ENCODE peak calls at places on chromosomes 5 and 9, in six cellular contexts. One of them, this sample, is unnamed. For H3K27me3, the result is how much of the 10 kb centered on the place peaks cover.

GRCh38 chr5:119532637-119533036 is 80.3 kb downstream of the HSD17B4 start:
- DNase-seq in PC-9: no peak
- DNase-seq in cardiac muscle cell: no peak
- DNase-seq in bronchial epithelial cell: no peak
- DNase-seq in dorsolateral prefrontal cortex: no peak
- DNase-seq in uterus: no peak
- DNase-seq in this sample: no peak

GRCh38 chr5:122738088-122738487 is 36.8 kb upstream of the SNX2 start:
- DNase-seq in dorsolateral prefrontal cortex: no peak
- DNase-seq in bronchial epithelial cell: peak
- DNase-seq in cardiac muscle cell: no peak
- DNase-seq in uterus: no peak
- DNase-seq in PC-9: peak
- DNase-seq in this sample: no peak

GRCh38 chr5:90967851-90968250 is 409.3 kb downstream of the ADGRV1 start:
- DNase-seq in bronchial epithelial cell: no peak
- DNase-seq in cardiac muscle cell: no peak
- DNase-seq in dorsolateral prefrontal cortex: no peak
- DNase-seq in PC-9: no peak
- DNase-seq in uterus: no peak
- DNase-seq in this sample: no peak

GRCh38 chr5:80977764-80978163 is 17.6 kb downstream of the RASGRF2 start:
- DNase-seq in bronchial epithelial cell: no peak
- DNase-seq in cardiac muscle cell: no peak
- DNase-seq in uterus: no peak
- DNase-seq in dorsolateral prefrontal cortex: no peak
- DNase-seq in PC-9: no peak
- DNase-seq in this sample: no peak

GRCh38 chr9:78369644-78370219 is 72.8 kb downstream of the PSAT1 start:
- DNase-seq in PC-9: no peak
- DNase-seq in dorsolateral prefrontal cortex: peak
- DNase-seq in cardiac muscle cell: peak
- DNase-seq in bronchial epithelial cell: peak
- DNase-seq in uterus: peak
- DNase-seq in this sample: peak

GRCh38 chr5:119359737-119360413 is 4.1 kb downstream of the TNFAIP8 start:
- DNase-seq in cardiac muscle cell: no peak
- DNase-seq in uterus: no peak
- DNase-seq in dorsolateral prefrontal cortex: no peak
- DNase-seq in PC-9: peak
- DNase-seq in bronchial epithelial cell: peak
- DNase-seq in this sample: no peak

GRCh38 chr9:131682261-131682660 is 57.6 kb downstream of the RAPGEF1 start:
- DNase-seq in dorsolateral prefrontal cortex: no peak
- DNase-seq in cardiac muscle cell: no peak
- DNase-seq in bronchial epithelial cell: no peak
- DNase-seq in PC-9: no peak
- DNase-seq in uterus: no peak
- DNase-seq in this sample: no peak

GRCh38 chr9:23321049-23321448 is 505.0 kb downstream of the ELAVL2 start:
- DNase-seq in cardiac muscle cell: no peak
- DNase-seq in dorsolateral prefrontal cortex: no peak
- DNase-seq in bronchial epithelial cell: no peak
- DNase-seq in PC-9: no peak
- DNase-seq in uterus: no peak
- DNase-seq in this sample: no peak

GRCh38 chr9:99437145-99437544 is 215.1 kb downstream of the SEC61B start:
- DNase-seq in cardiac muscle cell: no peak
- DNase-seq in PC-9: no peak
- DNase-seq in uterus: no peak
- DNase-seq in bronchial epithelial cell: no peak
- DNase-seq in dorsolateral prefrontal cortex: no peak
- DNase-seq in this sample: no peak

GRCh38 chr9:98707158-98708102 is 1.3 kb downstream of the GABBR2 start:
- DNase-seq in bronchial epithelial cell: peak
- DNase-seq in cardiac muscle cell: peak
- DNase-seq in uterus: no peak
- DNase-seq in PC-9: peak
- DNase-seq in dorsolateral prefrontal cortex: no peak
- DNase-seq in this sample: no peak

GRCh38 chr5:139149477-139150199 is 48.5 kb downstream of the SIL1 start:
- DNase-seq in uterus: no peak
- DNase-seq in PC-9: peak
- DNase-seq in cardiac muscle cell: peak
- DNase-seq in dorsolateral prefrontal cortex: no peak
- DNase-seq in bronchial epithelial cell: no peak
- DNase-seq in this sample: no peak

GRCh38 chr5:89320441-89320840 is 437.5 kb upstream of the MEF2C start:
- DNase-seq in cardiac muscle cell: no peak
- DNase-seq in PC-9: no peak
- DNase-seq in bronchial epithelial cell: no peak
- DNase-seq in dorsolateral prefrontal cortex: no peak
- DNase-seq in uterus: no peak
- DNase-seq in this sample: no peak

GRCh38 chr5:84290673-84291072 is 94.0 kb downstream of the EDIL3 start:
- DNase-seq in dorsolateral prefrontal cortex: no peak
- DNase-seq in PC-9: no peak
- DNase-seq in bronchial epithelial cell: no peak
- DNase-seq in cardiac muscle cell: no peak
- DNase-seq in uterus: no peak
- DNase-seq in this sample: no peak

GRCh38 chr9:129330711-129331279 is 152.7 kb upstream of the IER5L start:
- DNase-seq in PC-9: no peak
- DNase-seq in dorsolateral prefrontal cortex: no peak
- DNase-seq in cardiac muscle cell: peak
- DNase-seq in uterus: no peak
- DNase-seq in bronchial epithelial cell: no peak
- DNase-seq in this sample: no peak

GRCh38 chr5:137862251-137862650 is 5.4 kb upstream of the MYOT start:
- DNase-seq in uterus: no peak
- DNase-seq in bronchial epithelial cell: no peak
- DNase-seq in cardiac muscle cell: no peak
- DNase-seq in PC-9: no peak
- DNase-seq in dorsolateral prefrontal cortex: no peak
- DNase-seq in this sample: no peak

GRCh38 chr9:106731910-106732309 is 131.1 kb upstream of the ZNF462 start:
- DNase-seq in cardiac muscle cell: no peak
- DNase-seq in uterus: no peak
- DNase-seq in dorsolateral prefrontal cortex: no peak
- DNase-seq in bronchial epithelial cell: no peak
- DNase-seq in PC-9: no peak
- DNase-seq in this sample: no peak

GRCh38 chr5:112002368-112002767 is 245.4 kb upstream of the NREP start:
- DNase-seq in dorsolateral prefrontal cortex: no peak
- DNase-seq in bronchial epithelial cell: no peak
- DNase-seq in PC-9: no peak
- DNase-seq in cardiac muscle cell: no peak
- DNase-seq in uterus: no peak
- DNase-seq in this sample: no peak

GRCh38 chr5:10563940-10564837 is at the start of gene ANKRD33B:
- DNase-seq in bronchial epithelial cell: no peak
- DNase-seq in dorsolateral prefrontal cortex: no peak
- DNase-seq in PC-9: peak
- DNase-seq in uterus: peak
- DNase-seq in cardiac muscle cell: peak
- DNase-seq in this sample: peak

GRCh38 chr9:91900057-91900816 is 49.8 kb downstream of the ROR2 start:
- DNase-seq in bronchial epithelial cell: no peak
- DNase-seq in uterus: peak
- DNase-seq in cardiac muscle cell: peak
- DNase-seq in dorsolateral prefrontal cortex: no peak
- DNase-seq in PC-9: no peak
- DNase-seq in this sample: no peak

DNA sequence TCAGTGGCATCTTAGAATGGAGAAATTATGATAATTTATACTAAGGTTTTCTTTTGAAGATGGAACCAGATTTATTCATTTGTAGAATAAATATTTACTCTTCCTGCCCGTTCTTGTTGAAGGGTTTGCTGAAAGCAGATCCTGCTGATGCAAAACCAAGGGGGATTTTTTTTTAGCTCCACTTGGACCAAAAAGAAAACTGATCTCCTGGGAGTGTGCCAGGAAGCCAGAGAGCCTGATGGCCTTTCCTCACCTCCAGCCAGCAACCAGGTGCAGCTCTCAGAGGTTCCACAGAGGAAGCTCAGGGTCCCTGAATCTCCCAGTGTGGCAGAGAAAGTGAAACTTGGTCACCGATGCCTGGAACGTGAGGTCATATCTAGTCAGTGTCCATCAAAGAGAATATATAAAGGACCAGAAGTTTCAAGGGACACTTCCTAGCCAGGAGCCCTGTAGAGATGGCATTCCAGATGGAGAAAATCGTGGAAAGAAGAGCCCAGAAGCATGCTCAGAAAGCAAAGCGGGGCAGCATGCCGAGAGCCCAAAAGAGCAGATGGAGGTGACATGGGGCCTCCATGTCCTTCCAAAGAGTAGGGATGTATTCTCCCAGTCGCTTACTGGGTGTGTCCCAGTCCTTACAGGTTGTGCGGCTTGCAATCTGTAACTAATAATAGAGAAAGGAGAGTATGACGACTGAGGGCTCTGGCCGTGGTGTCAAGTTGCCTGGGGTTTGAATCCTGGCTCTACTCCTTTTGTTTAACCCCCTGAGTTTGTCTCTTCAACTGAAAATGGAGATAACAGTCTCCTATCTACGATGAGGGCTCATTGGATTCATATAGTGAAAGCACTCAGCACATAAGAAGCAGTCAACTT is 12.2 kb downstream of the AFAP1L1 start:
- DNase-seq in PC-9: no peak
- DNase-seq in uterus: no peak
- DNase-seq in bronchial epithelial cell: peak
- DNase-seq in dorsolateral prefrontal cortex: no peak
- DNase-seq in cardiac muscle cell: peak
- DNase-seq in this sample: no peak
- H3K27me3 ChIP-seq in PC-9: under half
- H3K27me3 ChIP-seq in uterus: under half
- H3K27me3 ChIP-seq in bronchial epithelial cell: under half
- H3K27me3 ChIP-seq in dorsolateral prefrontal cortex: under half
- H3K27me3 ChIP-seq in cardiac muscle cell: under half
- H3K27me3 ChIP-seq in this sample: under half

GRCh38 chr9:38699337-38699736 is 20.6 kb downstream of the FAM240B start:
- DNase-seq in bronchial epithelial cell: no peak
- DNase-seq in uterus: no peak
- DNase-seq in PC-9: no peak
- DNase-seq in dorsolateral prefrontal cortex: no peak
- DNase-seq in cardiac muscle cell: no peak
- DNase-seq in this sample: no peak

GRCh38 chr9:38706493-38706892 is 13.4 kb downstream of the FAM240B start:
- DNase-seq in PC-9: no peak
- DNase-seq in uterus: no peak
- DNase-seq in dorsolateral prefrontal cortex: no peak
- DNase-seq in bronchial epithelial cell: no peak
- DNase-seq in cardiac muscle cell: no peak
- DNase-seq in this sample: no peak

GRCh38 chr9:38705917-38706316 is 14.0 kb downstream of the FAM240B start:
- DNase-seq in bronchial epithelial cell: no peak
- DNase-seq in uterus: no peak
- DNase-seq in PC-9: no peak
- DNase-seq in dorsolateral prefrontal cortex: no peak
- DNase-seq in cardiac muscle cell: no peak
- DNase-seq in this sample: no peak

GRCh38 chr9:38697901-38698300 is 22.0 kb downstream of the FAM240B start:
- DNase-seq in uterus: no peak
- DNase-seq in bronchial epithelial cell: no peak
- DNase-seq in dorsolateral prefrontal cortex: no peak
- DNase-seq in cardiac muscle cell: no peak
- DNase-seq in PC-9: no peak
- DNase-seq in this sample: no peak

DNA sequence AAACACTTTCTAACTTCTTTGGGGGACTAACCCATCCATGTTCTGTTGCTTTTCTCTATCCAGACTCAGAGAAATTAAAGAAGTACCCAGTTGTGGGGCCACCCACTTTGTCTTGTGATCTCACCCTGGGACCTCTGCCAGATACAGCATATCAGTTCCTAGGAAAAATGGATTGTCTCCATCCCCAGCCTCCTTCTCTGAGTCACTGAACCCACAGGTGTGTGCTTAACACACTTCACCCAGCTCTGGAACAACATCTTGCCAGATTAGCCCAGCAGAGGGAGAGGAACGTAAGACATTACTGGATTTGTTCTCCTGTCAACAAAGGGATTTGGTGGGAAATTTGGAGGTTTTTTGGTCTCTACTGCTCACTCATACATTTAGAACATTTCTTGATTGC is 19.2 kb downstream of the FAM240B start:
- DNase-seq in bronchial epithelial cell: peak
- DNase-seq in PC-9: no peak
- DNase-seq in cardiac muscle cell: peak
- DNase-seq in dorsolateral prefrontal cortex: no peak
- DNase-seq in uterus: no peak
- DNase-seq in this sample: no peak
- TF ChIP-seq CTCF in bronchial epithelial cell: peak
- TF ChIP-seq CTCF in PC-9: no peak
- TF ChIP-seq CTCF in cardiac muscle cell: no peak
- TF ChIP-seq CTCF in dorsolateral prefrontal cortex: no peak
- TF ChIP-seq CTCF in uterus: no peak
- TF ChIP-seq CTCF in this sample: no peak

DNA sequence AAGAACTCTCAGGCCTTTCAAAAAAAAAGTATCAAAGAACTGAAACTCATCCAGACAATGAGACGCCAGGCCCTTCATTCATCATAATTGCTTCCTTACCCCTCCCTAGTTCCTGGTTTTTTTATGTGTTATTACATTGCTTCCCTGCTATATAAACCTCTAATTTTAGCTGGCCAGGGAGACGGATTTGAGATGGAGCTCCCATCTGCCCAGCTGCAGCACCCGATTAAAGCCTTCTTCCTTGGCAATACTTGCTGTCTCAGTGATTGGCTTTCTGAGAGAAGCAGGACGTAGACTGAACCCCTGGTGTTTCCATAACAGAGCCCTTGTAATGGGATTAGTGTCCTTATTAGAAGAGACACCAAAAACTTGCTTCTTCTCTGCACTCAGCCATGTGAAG is 62.4 kb downstream of the BARX1 start:
- DNase-seq in PC-9: no peak
- DNase-seq in bronchial epithelial cell: no peak
- DNase-seq in uterus: no peak
- DNase-seq in cardiac muscle cell: no peak
- DNase-seq in dorsolateral prefrontal cortex: no peak
- DNase-seq in this sample: no peak
- H3K27me3 ChIP-seq in PC-9: half or more
- H3K27me3 ChIP-seq in bronchial epithelial cell: under half
- H3K27me3 ChIP-seq in uterus: under half
- H3K27me3 ChIP-seq in cardiac muscle cell: under half
- H3K27me3 ChIP-seq in dorsolateral prefrontal cortex: under half
- H3K27me3 ChIP-seq in this sample: under half

GRCh38 chr9:19922476-19923118 is 133.8 kb upstream of the SLC24A2 start:
- DNase-seq in cardiac muscle cell: peak
- DNase-seq in bronchial epithelial cell: peak
- DNase-seq in uterus: peak
- DNase-seq in dorsolateral prefrontal cortex: peak
- DNase-seq in PC-9: no peak
- DNase-seq in this sample: no peak
- TF ChIP-seq CTCF in cardiac muscle cell: peak
- TF ChIP-seq CTCF in bronchial epithelial cell: peak
- TF ChIP-seq CTCF in uterus: no peak
- TF ChIP-seq CTCF in dorsolateral prefrontal cortex: peak
- TF ChIP-seq CTCF in PC-9: peak
- TF ChIP-seq CTCF in this sample: no peak

GRCh38 chr9:122131401-122131921 is 28.1 kb downstream of the NDUFA8 start:
- DNase-seq in cardiac muscle cell: no peak
- DNase-seq in PC-9: no peak
- DNase-seq in uterus: no peak
- DNase-seq in dorsolateral prefrontal cortex: no peak
- DNase-seq in bronchial epithelial cell: peak
- DNase-seq in this sample: no peak
- H3K27me3 ChIP-seq in cardiac muscle cell: under half
- H3K27me3 ChIP-seq in PC-9: under half
- H3K27me3 ChIP-seq in uterus: under half
- H3K27me3 ChIP-seq in dorsolateral prefrontal cortex: under half
- H3K27me3 ChIP-seq in bronchial epithelial cell: under half
- H3K27me3 ChIP-seq in this sample: under half

GRCh38 chr5:82694886-82695285 is 382.3 kb downstream of the TMEM167A start:
- DNase-seq in PC-9: no peak
- DNase-seq in uterus: no peak
- DNase-seq in cardiac muscle cell: no peak
- DNase-seq in dorsolateral prefrontal cortex: no peak
- DNase-seq in bronchial epithelial cell: no peak
- DNase-seq in this sample: no peak
- TF ChIP-seq CTCF in PC-9: no peak
- TF ChIP-seq CTCF in uterus: no peak
- TF ChIP-seq CTCF in cardiac muscle cell: no peak
- TF ChIP-seq CTCF in dorsolateral prefrontal cortex: no peak
- TF ChIP-seq CTCF in bronchial epithelial cell: no peak
- TF ChIP-seq CTCF in this sample: no peak

This sample was measured in Peyer's patch.